ENCODE peak calls at places on chromosomes 4 and X, in seven cellular contexts. Q is fibroblast of lung, R is aorta, W is endothelial cell of umbilical vein, V is globus pallidus, G is HEK293T, T is upper lobe of left lung. X is an unnamed sample.

GRCh38 chr4:67809502-67809901 is 55.3 kb upstream of the GNRHR start:
- DNase-seq in Q (no peak), R (no peak), W (no peak), V (no peak), G (no peak), T (no peak), X (no peak)

GRCh38 chrX:99413317-99413716 is 996.8 kb downstream of the PCDH19 start:
- DNase-seq in Q (no peak), R (no peak), W (no peak), V (no peak), G (no peak), T (no peak), X (no peak)

GRCh38 chr4:148793221-148793620 is 351.0 kb upstream of the NR3C2 start:
- DNase-seq in Q (peak), R (no peak), W (no peak), V (no peak), G (no peak), T (no peak), X (no peak)

GRCh38 chr4:155271557-155271956 is 63.1 kb downstream of the NPY2R start:
- DNase-seq in Q (peak), R (no peak), W (no peak), V (no peak), G (no peak), T (no peak), X (no peak)

GRCh38 chrX:13899607-13900006 is 82.7 kb upstream of the GPM6B start:
- DNase-seq in Q (peak), R (no peak), W (peak), V (no peak), G (no peak), T (no peak), X (no peak)

GRCh38 chrX:31337332-31337731 is 265.5 kb upstream of the FTHL17 start:
- DNase-seq in Q (no peak), R (no peak), W (no peak), V (no peak), G (no peak), T (no peak), X (no peak)

GRCh38 chrX:101195442-101196173 is 24.0 kb upstream of the DRP2 start:
- DNase-seq in Q (no peak), R (no peak), W (no peak), V (no peak), G (no peak), T (no peak), X (no peak)

GRCh38 chrX:31981546-31982062 is 909.8 kb upstream of the FTHL17 start:
- DNase-seq in Q (no peak), R (no peak), W (no peak), V (no peak), G (no peak), T (no peak), X (peak)

GRCh38 chrX:40773809-40774208 is 38.5 kb upstream of the MED14 start:
- DNase-seq in Q (peak), R (no peak), W (peak), V (no peak), G (no peak), T (no peak), X (no peak)

GRCh38 chr4:48194986-48195773 is 61.1 kb upstream of the TXK start:
- DNase-seq in Q (peak), R (no peak), W (peak), V (no peak), G (no peak), T (no peak), X (no peak)

GRCh38 chrX:19852014-19853005 is 35.1 kb downstream of the SH3KBP1 start:
- DNase-seq in Q (peak), R (no peak), W (no peak), V (no peak), G (no peak), T (no peak), X (no peak)

GRCh38 chr4:165631208-165631894 is 241.7 kb upstream of the TLL1 start:
- DNase-seq in Q (peak), R (no peak), W (no peak), V (no peak), G (no peak), T (no peak), X (no peak)

GRCh38 chr4:15341733-15342300 is 86.0 kb upstream of the C1QTNF7 start:
- DNase-seq in Q (no peak), R (no peak), W (no peak), V (no peak), G (no peak), T (peak), X (no peak)

GRCh38 chr4:67126115-67126514 is 419.2 kb downstream of the CENPC start:
- DNase-seq in Q (peak), R (no peak), W (no peak), V (no peak), G (no peak), T (no peak), X (no peak)

GRCh38 chr4:122313001-122313400 is 65.8 kb upstream of the ADAD1 start:
- DNase-seq in Q (no peak), R (no peak), W (no peak), V (no peak), G (no peak), T (no peak), X (no peak)

GRCh38 chrX:41350976-41351569 is 17.1 kb downstream of the DDX3X start:
- DNase-seq in Q (no peak), R (no peak), W (peak), V (no peak), G (no peak), T (no peak), X (no peak)

GRCh38 chr4:80577991-80578390 is 242.5 kb downstream of the CFAP299 start:
- DNase-seq in Q (no peak), R (no peak), W (no peak), V (no peak), G (no peak), T (no peak), X (no peak)

GRCh38 chr4:2591189-2591588 is 54.7 kb downstream of the FAM193A start:
- DNase-seq in Q (peak), R (no peak), W (peak), V (no peak), G (no peak), T (no peak), X (no peak)

GRCh38 chr4:167934216-167934615 is 158.1 kb upstream of the ANXA10 start:
- DNase-seq in Q (no peak), R (no peak), W (no peak), V (no peak), G (no peak), T (no peak), X (no peak)

GRCh38 chr4:122341906-122342305 is 36.9 kb upstream of the ADAD1 start:
- DNase-seq in Q (peak), R (no peak), W (no peak), V (no peak), G (no peak), T (no peak), X (no peak)

GRCh38 chrX:133350751-133351150 is 64.5 kb downstream of the GPC4 start:
- DNase-seq in Q (no peak), R (no peak), W (no peak), V (no peak), G (no peak), T (no peak), X (no peak)

GRCh38 chrX:28787206-28787605 is 200.0 kb downstream of the IL1RAPL1 start:
- DNase-seq in Q (peak), R (no peak), W (peak), V (no peak), G (no peak), T (no peak), X (no peak)

GRCh38 chr4:71206763-71207162 is 132.1 kb upstream of the SLC4A4 start:
- DNase-seq in Q (peak), R (no peak), W (no peak), V (no peak), G (no peak), T (no peak), X (no peak)

GRCh38 chrX:153765138-153766079 is 1.4 kb downstream of the PLXNB3 start:
- DNase-seq in Q (peak), R (no peak), W (peak), V (peak), G (no peak), T (peak), X (peak)

GRCh38 chr4:173420324-173420752 is 21.4 kb upstream of the SCRG1 start:
- DNase-seq in Q (peak), R (no peak), W (peak), V (peak), G (peak), T (no peak), X (peak)

X was measured in putamen.